ENCODE peak calls at places on chromosomes 13 and 19, in six cellular contexts. One of them, this sample, is unnamed.

GRCh38 chr13:97849305-97849704 is 104.2 kb upstream of the IPO5 start:
- DNase-seq in HL-60: no peak
- DNase-seq in activated naive CD4-positive, alpha-beta T cell treated with anti-CD3 and anti-CD28 coated beads, Interleukin-2, amount 10 ng/mL, durations not matched to agents 7 days and 5 days: no peak
- DNase-seq in skeletal muscle cell: no peak
- DNase-seq in heart right ventricle: no peak
- DNase-seq in COR-L47: peak; percentile 17
- DNase-seq in this sample: no peak

GRCh38 chr19:35379992-35380391 is 9.1 kb downstream of the GPR42 start:
- DNase-seq in HL-60: no peak
- DNase-seq in activated naive CD4-positive, alpha-beta T cell treated with anti-CD3 and anti-CD28 coated beads, Interleukin-2, amount 10 ng/mL, durations not matched to agents 7 days and 5 days: no peak
- DNase-seq in skeletal muscle cell: no peak
- DNase-seq in heart right ventricle: no peak
- DNase-seq in COR-L47: no peak
- DNase-seq in this sample: no peak

GRCh38 chr13:57739089-57739488 is 107.5 kb downstream of the PCDH17 start:
- DNase-seq in HL-60: no peak
- DNase-seq in activated naive CD4-positive, alpha-beta T cell treated with anti-CD3 and anti-CD28 coated beads, Interleukin-2, amount 10 ng/mL, durations not matched to agents 7 days and 5 days: no peak
- DNase-seq in skeletal muscle cell: no peak
- DNase-seq in heart right ventricle: no peak
- DNase-seq in COR-L47: peak; percentile 93
- DNase-seq in this sample: no peak

GRCh38 chr13:25180795-25181537 is 8.9 kb upstream of the AMER2 start:
- DNase-seq in HL-60: no peak
- DNase-seq in activated naive CD4-positive, alpha-beta T cell treated with anti-CD3 and anti-CD28 coated beads, Interleukin-2, amount 10 ng/mL, durations not matched to agents 7 days and 5 days: no peak
- DNase-seq in skeletal muscle cell: no peak
- DNase-seq in heart right ventricle: no peak
- DNase-seq in COR-L47: no peak
- DNase-seq in this sample: no peak

GRCh38 chr19:43778651-43779050 is 2.1 kb downstream of the KCNN4 start:
- DNase-seq in HL-60: no peak
- DNase-seq in activated naive CD4-positive, alpha-beta T cell treated with anti-CD3 and anti-CD28 coated beads, Interleukin-2, amount 10 ng/mL, durations not matched to agents 7 days and 5 days: no peak
- DNase-seq in skeletal muscle cell: no peak
- DNase-seq in heart right ventricle: no peak
- DNase-seq in COR-L47: peak; percentile 93
- DNase-seq in this sample: no peak

GRCh38 chr13:23743269-23743668 is 145.9 kb downstream of the MIPEP start:
- DNase-seq in HL-60: no peak
- DNase-seq in activated naive CD4-positive, alpha-beta T cell treated with anti-CD3 and anti-CD28 coated beads, Interleukin-2, amount 10 ng/mL, durations not matched to agents 7 days and 5 days: peak; percentile 35
- DNase-seq in skeletal muscle cell: no peak
- DNase-seq in heart right ventricle: no peak
- DNase-seq in COR-L47: no peak
- DNase-seq in this sample: no peak

GRCh38 chr13:51453959-51454703 is 1.3 kb upstream of the INTS6 start:
- DNase-seq in HL-60: no peak
- DNase-seq in activated naive CD4-positive, alpha-beta T cell treated with anti-CD3 and anti-CD28 coated beads, Interleukin-2, amount 10 ng/mL, durations not matched to agents 7 days and 5 days: peak; percentile 53
- DNase-seq in skeletal muscle cell: no peak
- DNase-seq in heart right ventricle: peak; percentile 22
- DNase-seq in COR-L47: no peak
- DNase-seq in this sample: no peak

GRCh38 chr19:55549500-55550320 is 4.4 kb upstream of the SBK3 start:
- DNase-seq in HL-60: no peak
- DNase-seq in activated naive CD4-positive, alpha-beta T cell treated with anti-CD3 and anti-CD28 coated beads, Interleukin-2, amount 10 ng/mL, durations not matched to agents 7 days and 5 days: no peak
- DNase-seq in skeletal muscle cell: peak; percentile 34
- DNase-seq in heart right ventricle: no peak
- DNase-seq in COR-L47: no peak
- DNase-seq in this sample: no peak

GRCh38 chr13:112997188-112998135 is 28.4 kb downstream of the MCF2L start:
- DNase-seq in HL-60: no peak
- DNase-seq in activated naive CD4-positive, alpha-beta T cell treated with anti-CD3 and anti-CD28 coated beads, Interleukin-2, amount 10 ng/mL, durations not matched to agents 7 days and 5 days: no peak
- DNase-seq in skeletal muscle cell: no peak
- DNase-seq in heart right ventricle: no peak
- DNase-seq in COR-L47: no peak
- DNase-seq in this sample: no peak

GRCh38 chr19:10768936-10769335 is 51.1 kb downstream of the DNM2 start:
- DNase-seq in HL-60: no peak
- DNase-seq in activated naive CD4-positive, alpha-beta T cell treated with anti-CD3 and anti-CD28 coated beads, Interleukin-2, amount 10 ng/mL, durations not matched to agents 7 days and 5 days: no peak
- DNase-seq in skeletal muscle cell: no peak
- DNase-seq in heart right ventricle: no peak
- DNase-seq in COR-L47: no peak
- DNase-seq in this sample: no peak

GRCh38 chr13:74644239-74644638 is 510.0 kb upstream of the KLF12 start:
- DNase-seq in HL-60: no peak
- DNase-seq in activated naive CD4-positive, alpha-beta T cell treated with anti-CD3 and anti-CD28 coated beads, Interleukin-2, amount 10 ng/mL, durations not matched to agents 7 days and 5 days: no peak
- DNase-seq in skeletal muscle cell: no peak
- DNase-seq in heart right ventricle: no peak
- DNase-seq in COR-L47: no peak
- DNase-seq in this sample: no peak

GRCh38 chr19:38657633-38658222 is 10.3 kb downstream of the ACTN4 start:
- DNase-seq in HL-60: no peak
- DNase-seq in activated naive CD4-positive, alpha-beta T cell treated with anti-CD3 and anti-CD28 coated beads, Interleukin-2, amount 10 ng/mL, durations not matched to agents 7 days and 5 days: no peak
- DNase-seq in skeletal muscle cell: no peak
- DNase-seq in heart right ventricle: no peak
- DNase-seq in COR-L47: no peak
- DNase-seq in this sample: no peak

GRCh38 chr13:110907951-110908898 is 6.6 kb downstream of the ANKRD10 start:
- DNase-seq in HL-60: no peak
- DNase-seq in activated naive CD4-positive, alpha-beta T cell treated with anti-CD3 and anti-CD28 coated beads, Interleukin-2, amount 10 ng/mL, durations not matched to agents 7 days and 5 days: no peak
- DNase-seq in skeletal muscle cell: no peak
- DNase-seq in heart right ventricle: no peak
- DNase-seq in COR-L47: peak; percentile 78
- DNase-seq in this sample: no peak

GRCh38 chr13:80664930-80665329 is 324.0 kb upstream of the SPRY2 start:
- DNase-seq in HL-60: no peak
- DNase-seq in activated naive CD4-positive, alpha-beta T cell treated with anti-CD3 and anti-CD28 coated beads, Interleukin-2, amount 10 ng/mL, durations not matched to agents 7 days and 5 days: no peak
- DNase-seq in skeletal muscle cell: no peak
- DNase-seq in heart right ventricle: no peak
- DNase-seq in COR-L47: no peak
- DNase-seq in this sample: no peak

GRCh38 chr19:46487802-46488445 is 7.7 kb downstream of the PNMA8B start:
- DNase-seq in HL-60: no peak
- DNase-seq in activated naive CD4-positive, alpha-beta T cell treated with anti-CD3 and anti-CD28 coated beads, Interleukin-2, amount 10 ng/mL, durations not matched to agents 7 days and 5 days: peak; percentile 80
- DNase-seq in skeletal muscle cell: no peak
- DNase-seq in heart right ventricle: peak; percentile 82
- DNase-seq in COR-L47: peak; percentile 65
- DNase-seq in this sample: peak; percentile 88

GRCh38 chr13:40585911-40586471 is 80.5 kb downstream of the FOXO1 start:
- DNase-seq in HL-60: no peak
- DNase-seq in activated naive CD4-positive, alpha-beta T cell treated with anti-CD3 and anti-CD28 coated beads, Interleukin-2, amount 10 ng/mL, durations not matched to agents 7 days and 5 days: no peak
- DNase-seq in skeletal muscle cell: no peak
- DNase-seq in heart right ventricle: no peak
- DNase-seq in COR-L47: no peak
- DNase-seq in this sample: no peak

GRCh38 chr19:31943778-31944177 is 401.6 kb upstream of the ZNF507 start:
- DNase-seq in HL-60: no peak
- DNase-seq in activated naive CD4-positive, alpha-beta T cell treated with anti-CD3 and anti-CD28 coated beads, Interleukin-2, amount 10 ng/mL, durations not matched to agents 7 days and 5 days: no peak
- DNase-seq in skeletal muscle cell: no peak
- DNase-seq in heart right ventricle: no peak
- DNase-seq in COR-L47: no peak
- DNase-seq in this sample: no peak

GRCh38 chr13:102327119-102327617 is 74.7 kb downstream of the FGF14 start:
- DNase-seq in HL-60: no peak
- DNase-seq in activated naive CD4-positive, alpha-beta T cell treated with anti-CD3 and anti-CD28 coated beads, Interleukin-2, amount 10 ng/mL, durations not matched to agents 7 days and 5 days: no peak
- DNase-seq in skeletal muscle cell: no peak
- DNase-seq in heart right ventricle: no peak
- DNase-seq in COR-L47: no peak
- DNase-seq in this sample: no peak

GRCh38 chr13:32881792-32882175 is 134.4 kb upstream of the KL start:
- DNase-seq in HL-60: no peak
- DNase-seq in activated naive CD4-positive, alpha-beta T cell treated with anti-CD3 and anti-CD28 coated beads, Interleukin-2, amount 10 ng/mL, durations not matched to agents 7 days and 5 days: no peak
- DNase-seq in skeletal muscle cell: no peak
- DNase-seq in heart right ventricle: no peak
- DNase-seq in COR-L47: peak; percentile 93
- DNase-seq in this sample: no peak

GRCh38 chr19:13055213-13056051 is 47.2 kb downstream of the LYL1 start:
- DNase-seq in HL-60: no peak
- DNase-seq in activated naive CD4-positive, alpha-beta T cell treated with anti-CD3 and anti-CD28 coated beads, Interleukin-2, amount 10 ng/mL, durations not matched to agents 7 days and 5 days: no peak
- DNase-seq in skeletal muscle cell: peak; percentile 77
- DNase-seq in heart right ventricle: peak; percentile 80
- DNase-seq in COR-L47: no peak
- DNase-seq in this sample: peak; percentile 91

GRCh38 chr13:72788831-72789230 is 6.9 kb downstream of the PIBF1 start:
- DNase-seq in HL-60: no peak
- DNase-seq in activated naive CD4-positive, alpha-beta T cell treated with anti-CD3 and anti-CD28 coated beads, Interleukin-2, amount 10 ng/mL, durations not matched to agents 7 days and 5 days: no peak
- DNase-seq in skeletal muscle cell: no peak
- DNase-seq in heart right ventricle: no peak
- DNase-seq in COR-L47: no peak
- DNase-seq in this sample: no peak

GRCh38 chr19:4679416-4679815 is 9.3 kb upstream of the MYDGF start:
- DNase-seq in HL-60: no peak
- DNase-seq in activated naive CD4-positive, alpha-beta T cell treated with anti-CD3 and anti-CD28 coated beads, Interleukin-2, amount 10 ng/mL, durations not matched to agents 7 days and 5 days: no peak
- DNase-seq in skeletal muscle cell: no peak
- DNase-seq in heart right ventricle: no peak
- DNase-seq in COR-L47: no peak
- DNase-seq in this sample: no peak

GRCh38 chr13:19634129-19634740 is 776 bp downstream of the MPHOSPH8 start:
- DNase-seq in HL-60: no peak
- DNase-seq in activated naive CD4-positive, alpha-beta T cell treated with anti-CD3 and anti-CD28 coated beads, Interleukin-2, amount 10 ng/mL, durations not matched to agents 7 days and 5 days: no peak
- DNase-seq in skeletal muscle cell: peak; percentile 11
- DNase-seq in heart right ventricle: no peak
- DNase-seq in COR-L47: peak; percentile 4
- DNase-seq in this sample: no peak

GRCh38 chr19:46890423-46891170 is 29.8 kb downstream of the ARHGAP35 start:
- DNase-seq in HL-60: no peak
- DNase-seq in activated naive CD4-positive, alpha-beta T cell treated with anti-CD3 and anti-CD28 coated beads, Interleukin-2, amount 10 ng/mL, durations not matched to agents 7 days and 5 days: no peak
- DNase-seq in skeletal muscle cell: peak; percentile 76
- DNase-seq in heart right ventricle: no peak
- DNase-seq in COR-L47: no peak
- DNase-seq in this sample: no peak

GRCh38 chr19:40695881-40696280 is 5.4 kb upstream of the NUMBL start:
- DNase-seq in HL-60: no peak
- DNase-seq in activated naive CD4-positive, alpha-beta T cell treated with anti-CD3 and anti-CD28 coated beads, Interleukin-2, amount 10 ng/mL, durations not matched to agents 7 days and 5 days: no peak
- DNase-seq in skeletal muscle cell: no peak
- DNase-seq in heart right ventricle: no peak
- DNase-seq in COR-L47: no peak
- DNase-seq in this sample: no peak

GRCh38 chr19:45158503-45159026 is 2.2 kb downstream of the NKPD1 start:
- DNase-seq in HL-60: no peak
- DNase-seq in activated naive CD4-positive, alpha-beta T cell treated with anti-CD3 and anti-CD28 coated beads, Interleukin-2, amount 10 ng/mL, durations not matched to agents 7 days and 5 days: no peak
- DNase-seq in skeletal muscle cell: no peak
- DNase-seq in heart right ventricle: no peak
- DNase-seq in COR-L47: no peak
- DNase-seq in this sample: no peak

GRCh38 chr13:49997935-49998334 is 1.1 kb downstream of the TRIM13 start:
- DNase-seq in HL-60: no peak
- DNase-seq in activated naive CD4-positive, alpha-beta T cell treated with anti-CD3 and anti-CD28 coated beads, Interleukin-2, amount 10 ng/mL, durations not matched to agents 7 days and 5 days: no peak
- DNase-seq in skeletal muscle cell: no peak
- DNase-seq in heart right ventricle: no peak
- DNase-seq in COR-L47: no peak
- DNase-seq in this sample: no peak

GRCh38 chr19:15369594-15369891 is 10.0 kb downstream of the AKAP8 start:
- DNase-seq in HL-60: no peak
- DNase-seq in activated naive CD4-positive, alpha-beta T cell treated with anti-CD3 and anti-CD28 coated beads, Interleukin-2, amount 10 ng/mL, durations not matched to agents 7 days and 5 days: no peak
- DNase-seq in skeletal muscle cell: no peak
- DNase-seq in heart right ventricle: no peak
- DNase-seq in COR-L47: no peak
- DNase-seq in this sample: no peak

GRCh38 chr19:17473041-17473440 is 2.7 kb downstream of the SLC27A1 start:
- DNase-seq in HL-60: peak; percentile 75
- DNase-seq in activated naive CD4-positive, alpha-beta T cell treated with anti-CD3 and anti-CD28 coated beads, Interleukin-2, amount 10 ng/mL, durations not matched to agents 7 days and 5 days: peak; percentile 41
- DNase-seq in skeletal muscle cell: no peak
- DNase-seq in heart right ventricle: no peak
- DNase-seq in COR-L47: no peak
- DNase-seq in this sample: no peak

GRCh38 chr19:49294401-49294800 is 30.6 kb downstream of the SLC6A16 start:
- DNase-seq in HL-60: no peak
- DNase-seq in activated naive CD4-positive, alpha-beta T cell treated with anti-CD3 and anti-CD28 coated beads, Interleukin-2, amount 10 ng/mL, durations not matched to agents 7 days and 5 days: no peak
- DNase-seq in skeletal muscle cell: no peak
- DNase-seq in heart right ventricle: no peak
- DNase-seq in COR-L47: no peak
- DNase-seq in this sample: no peak

GRCh38 chr13:105035092-105035491 is 1500.4 kb downstream of the EFNB2 start:
- DNase-seq in HL-60: no peak
- DNase-seq in activated naive CD4-positive, alpha-beta T cell treated with anti-CD3 and anti-CD28 coated beads, Interleukin-2, amount 10 ng/mL, durations not matched to agents 7 days and 5 days: no peak
- DNase-seq in skeletal muscle cell: no peak
- DNase-seq in heart right ventricle: no peak
- DNase-seq in COR-L47: peak; percentile 84
- DNase-seq in this sample: no peak

GRCh38 chr13:21465710-21466160 is 6.6 kb upstream of the ZDHHC20 start:
- DNase-seq in HL-60: no peak
- DNase-seq in activated naive CD4-positive, alpha-beta T cell treated with anti-CD3 and anti-CD28 coated beads, Interleukin-2, amount 10 ng/mL, durations not matched to agents 7 days and 5 days: no peak
- DNase-seq in skeletal muscle cell: no peak
- DNase-seq in heart right ventricle: no peak
- DNase-seq in COR-L47: no peak
- DNase-seq in this sample: no peak

GRCh38 chr19:29831041-29831548 is 19.3 kb downstream of the CCNE1 start:
- DNase-seq in HL-60: no peak
- DNase-seq in activated naive CD4-positive, alpha-beta T cell treated with anti-CD3 and anti-CD28 coated beads, Interleukin-2, amount 10 ng/mL, durations not matched to agents 7 days and 5 days: peak; percentile 83
- DNase-seq in skeletal muscle cell: no peak
- DNase-seq in heart right ventricle: no peak
- DNase-seq in COR-L47: no peak
- DNase-seq in this sample: no peak

GRCh38 chr13:73303858-73304257 is 245.1 kb downstream of the KLF5 start:
- DNase-seq in HL-60: no peak
- DNase-seq in activated naive CD4-positive, alpha-beta T cell treated with anti-CD3 and anti-CD28 coated beads, Interleukin-2, amount 10 ng/mL, durations not matched to agents 7 days and 5 days: no peak
- DNase-seq in skeletal muscle cell: peak; percentile 29
- DNase-seq in heart right ventricle: no peak
- DNase-seq in COR-L47: no peak
- DNase-seq in this sample: no peak

GRCh38 chr13:39364797-39365468 is 238.1 kb downstream of the LHFPL6 start:
- DNase-seq in HL-60: no peak
- DNase-seq in activated naive CD4-positive, alpha-beta T cell treated with anti-CD3 and anti-CD28 coated beads, Interleukin-2, amount 10 ng/mL, durations not matched to agents 7 days and 5 days: no peak
- DNase-seq in skeletal muscle cell: no peak
- DNase-seq in heart right ventricle: no peak
- DNase-seq in COR-L47: no peak
- DNase-seq in this sample: no peak

GRCh38 chr19:38656171-38656981 is 8.9 kb downstream of the ACTN4 start:
- DNase-seq in HL-60: no peak
- DNase-seq in activated naive CD4-positive, alpha-beta T cell treated with anti-CD3 and anti-CD28 coated beads, Interleukin-2, amount 10 ng/mL, durations not matched to agents 7 days and 5 days: peak; percentile 60
- DNase-seq in skeletal muscle cell: no peak
- DNase-seq in heart right ventricle: no peak
- DNase-seq in COR-L47: no peak
- DNase-seq in this sample: no peak

This sample was measured in right atrium auricular region.